ENCODE peak calls at places on chromosomes 2 and 18, in six cellular contexts. M, K, E, U, Z and Y are unnamed samples.

GRCh38 chr2:172128484-172128883 is 25.8 kb upstream of the DLX2 start:
- DNase-seq in E (no peak), M (no peak), K (no peak), U (no peak), Z (no peak), Y (no peak)

GRCh38 chr18:39199231-39199855 is 1633.7 kb upstream of the CELF4 start:
- DNase-seq in U (no peak), K (no peak), E (no peak), M (no peak), Z (no peak), Y (no peak)

GRCh38 chr2:144011553-144011952 is 508.4 kb downstream of the ZEB2 start:
- DNase-seq in E (no peak), K (no peak), Z (no peak), U (no peak), M (no peak), Y (no peak)

GRCh38 chr18:7789853-7790552 is 222.9 kb downstream of the PTPRM start:
- DNase-seq in Z (no peak), E (no peak), M (no peak), K (peak), U (peak), Y (no peak)

GRCh38 chr2:161004379-161004778 is 155.8 kb upstream of the TANK start:
- DNase-seq in K (no peak), Z (no peak), U (peak), E (no peak), M (no peak), Y (no peak)

GRCh38 chr2:134504586-134505336 is 214.0 kb downstream of the TMEM163 start:
- DNase-seq in E (no peak), K (no peak), U (no peak), M (no peak), Z (no peak), Y (no peak)

GRCh38 chr2:156437272-156437671 is 1.1 kb downstream of the GPD2 start:
- DNase-seq in U (no peak), E (no peak), M (peak), K (no peak), Z (peak), Y (peak)

GRCh38 chr2:200278694-200279316 is 27.7 kb upstream of the SPATS2L start:
- DNase-seq in E (no peak), K (no peak), M (no peak), U (no peak), Z (no peak), Y (no peak)

DNA sequence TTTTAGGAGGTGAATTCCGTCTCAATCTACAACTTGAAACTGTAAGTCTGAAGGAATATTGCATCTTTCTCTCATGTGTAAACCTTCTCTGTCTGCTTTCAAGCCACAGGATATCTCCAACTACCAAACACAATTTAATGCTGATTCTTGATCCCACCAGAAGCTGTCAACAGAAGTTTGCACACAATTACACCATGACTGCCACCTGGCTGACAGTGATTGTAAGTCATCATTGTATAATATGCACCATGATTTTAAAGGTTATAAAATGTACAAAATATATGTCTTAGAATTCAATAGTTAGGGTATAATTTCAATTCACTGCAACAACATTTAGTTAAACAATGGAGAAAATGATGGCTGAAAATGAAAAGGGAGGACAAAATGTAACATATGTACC is 18.4 kb downstream of the PREPL start:
- DNase-seq in Z (no peak), E (no peak), K (no peak), U (peak), M (no peak), Y (no peak)
- TF ChIP-seq CTCF in Z (no peak), E (no peak), K (peak), U (no peak), M (no peak), Y (peak)

GRCh38 chr2:217332392-217332791 is 472.5 kb upstream of the TNP1 start:
- DNase-seq in E (no peak), K (no peak), U (no peak), M (no peak), Z (no peak), Y (no peak)
- H3K4me3 ChIP-seq in E (no peak), K (no peak), U (no peak), M (no peak), Z (no peak), Y (no peak)

GRCh38 chr2:159755788-159756187 is 42.2 kb downstream of the CD302 start:
- DNase-seq in E (no peak), Z (no peak), K (no peak), M (no peak), U (peak), Y (no peak)
- TF ChIP-seq CTCF in E (no peak), Z (peak), K (peak), M (no peak), U (peak), Y (no peak)

GRCh38 chr2:145136702-145137101 is 616.8 kb upstream of the ZEB2 start:
- DNase-seq in Z (no peak), E (no peak), U (no peak), K (no peak), M (no peak), Y (no peak)
- H3K4me3 ChIP-seq in Z (no peak), E (no peak), U (no peak), K (no peak), M (no peak), Y (no peak)

DNA sequence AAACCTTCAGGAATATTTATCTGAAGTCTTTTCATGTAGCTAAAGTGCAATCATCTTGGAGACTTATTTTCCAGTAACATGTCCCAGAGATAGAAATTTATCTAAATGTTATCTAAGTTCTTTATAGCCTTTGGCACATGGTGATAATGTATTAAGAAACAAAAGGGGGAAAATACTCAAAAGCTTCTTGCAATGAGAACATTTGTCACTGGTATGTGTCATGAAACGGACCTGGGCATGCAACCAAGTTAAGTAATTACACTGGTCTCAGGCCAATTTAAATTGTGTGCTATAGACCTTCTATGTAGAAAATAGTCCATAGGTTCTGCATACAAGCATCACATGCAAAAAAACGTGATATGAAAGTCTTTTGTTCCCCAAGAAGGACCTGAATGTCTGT is 136.2 kb downstream of the SLC8A1 start:
- DNase-seq in M (no peak), E (no peak), Z (no peak), U (peak), K (no peak), Y (no peak)
- TF ChIP-seq CTCF in M (no peak), E (no peak), Z (no peak), U (no peak), K (no peak), Y (no peak)

DNA sequence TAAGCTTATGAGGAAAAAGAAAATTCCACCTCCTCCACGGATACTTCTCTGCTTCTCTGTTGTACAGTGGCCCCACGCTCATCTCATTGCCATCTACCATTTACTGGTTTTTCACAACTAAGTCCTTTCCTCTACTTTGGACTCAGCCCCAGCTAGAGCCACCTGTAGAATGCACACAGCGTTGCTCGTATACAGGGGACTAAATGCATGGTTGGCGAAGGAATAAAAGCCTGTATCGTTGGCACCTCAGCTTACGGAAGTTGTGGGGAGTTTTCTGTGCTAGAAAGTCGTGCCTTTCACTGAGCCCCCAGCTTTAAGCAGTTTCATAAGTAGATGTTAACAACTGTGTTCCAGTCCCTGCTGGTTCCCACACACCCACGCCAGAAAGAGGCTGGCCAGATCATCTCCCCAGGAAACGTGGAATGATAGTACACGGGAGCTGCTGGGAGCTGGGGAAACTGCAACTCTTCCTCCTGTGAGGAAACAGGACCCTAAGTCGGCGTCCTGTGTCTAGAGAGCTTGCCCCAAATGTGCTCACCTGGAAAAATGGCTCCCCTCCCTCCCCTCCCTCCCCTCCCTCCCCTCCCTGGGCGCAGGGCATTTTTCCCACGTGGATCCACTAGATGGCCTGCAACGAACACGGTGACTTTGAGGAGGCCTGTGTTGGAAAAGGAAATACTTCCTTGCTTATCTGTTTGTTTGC is 43.7 kb upstream of the RFX8 start:
- DNase-seq in K (no peak), Z (no peak), U (peak), E (peak), M (peak), Y (no peak)
- H3K4me3 ChIP-seq in K (no peak), Z (no peak), U (no peak), E (peak), M (no peak), Y (peak)

GRCh38 chr18:70464343-70465114 is 175.7 kb downstream of the SOCS6 start:
- DNase-seq in M (peak), Z (peak), U (peak), E (peak), K (peak), Y (peak)
- TF ChIP-seq CTCF in M (no peak), Z (peak), U (peak), E (no peak), K (peak), Y (peak)

GRCh38 chr2:109402980-109403840 is 210.6 kb downstream of the SEPTIN10 start:
- DNase-seq in E (no peak), U (no peak), K (no peak), M (no peak), Z (no peak), Y (no peak)
- H3K4me3 ChIP-seq in E (no peak), U (no peak), K (no peak), M (no peak), Z (no peak), Y (no peak)

DNA sequence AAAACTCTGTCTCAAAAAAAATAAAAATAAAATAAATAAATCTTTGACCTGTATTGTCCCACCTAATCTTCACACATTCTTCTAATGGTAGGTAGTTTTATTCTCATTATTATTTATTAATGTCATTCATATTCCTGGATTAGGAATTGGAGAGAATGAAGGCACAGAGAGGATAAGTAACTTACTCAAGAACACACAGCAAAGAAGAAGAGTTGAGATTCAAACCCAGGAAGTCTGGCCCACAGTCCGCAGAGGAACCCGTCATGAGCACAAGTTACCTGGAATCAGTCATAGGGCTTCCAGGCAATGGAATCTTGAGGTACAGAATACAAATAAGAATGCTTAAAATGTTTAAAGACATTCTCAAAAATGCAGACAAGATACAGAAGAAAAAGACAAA is 46.3 kb upstream of the SLC66A3 start:
- DNase-seq in Z (no peak), K (no peak), M (no peak), E (no peak), U (no peak), Y (no peak)
- TF ChIP-seq CTCF in Z (no peak), K (no peak), M (no peak), E (no peak), U (no peak), Y (no peak)